ENCODE peak calls at places on chromosomes 7 and 10, in four cellular contexts. One of them, this sample, is unnamed.

GRCh38 chr10:104424719-104425118 is 71.1 kb downstream of the CFAP58 start:
- DNase-seq in BE2C: no peak
- DNase-seq in fibroblast of lung: peak; percentile 13
- DNase-seq in colonic mucosa: no peak
- DNase-seq in this sample: no peak

GRCh38 chr7:99267530-99268360 is 4.9 kb upstream of the MYH16 start:
- DNase-seq in BE2C: no peak
- DNase-seq in fibroblast of lung: peak; percentile 68
- DNase-seq in colonic mucosa: no peak
- DNase-seq in this sample: no peak

GRCh38 chr7:126700807-126701604 is 551.7 kb downstream of the GRM8 start:
- DNase-seq in BE2C: peak; percentile 93
- DNase-seq in fibroblast of lung: peak; percentile 89
- DNase-seq in colonic mucosa: no peak
- DNase-seq in this sample: peak; percentile 65

GRCh38 chr7:20395094-20395493 is 64.4 kb downstream of the ITGB8 start:
- DNase-seq in BE2C: no peak
- DNase-seq in fibroblast of lung: peak; percentile 63
- DNase-seq in colonic mucosa: no peak
- DNase-seq in this sample: no peak

GRCh38 chr7:30240401-30240800 is 44.0 kb upstream of the ZNRF2 start:
- DNase-seq in BE2C: no peak
- DNase-seq in fibroblast of lung: no peak
- DNase-seq in colonic mucosa: no peak
- DNase-seq in this sample: no peak

GRCh38 chr7:90749774-90750173 is 153.7 kb downstream of the CDK14 start:
- DNase-seq in BE2C: no peak
- DNase-seq in fibroblast of lung: peak; percentile 51
- DNase-seq in colonic mucosa: no peak
- DNase-seq in this sample: peak; percentile 10

GRCh38 chr10:71260622-71261325 is 48.4 kb downstream of the UNC5B start:
- DNase-seq in BE2C: peak; percentile 57
- DNase-seq in fibroblast of lung: peak; percentile 94
- DNase-seq in colonic mucosa: no peak
- DNase-seq in this sample: no peak

GRCh38 chr7:42002654-42003053 is 234.4 kb downstream of the GLI3 start:
- DNase-seq in BE2C: no peak
- DNase-seq in fibroblast of lung: peak; percentile 36
- DNase-seq in colonic mucosa: no peak
- DNase-seq in this sample: no peak

GRCh38 chr7:116691664-116692063 is 19.7 kb downstream of the MET start:
- DNase-seq in BE2C: no peak
- DNase-seq in fibroblast of lung: peak; percentile 49
- DNase-seq in colonic mucosa: no peak
- DNase-seq in this sample: no peak

GRCh38 chr7:90401989-90402388 is 1.3 kb upstream of the CLDN12 start:
- DNase-seq in BE2C: peak; percentile 74
- DNase-seq in fibroblast of lung: peak; percentile 47
- DNase-seq in colonic mucosa: peak; percentile 72
- DNase-seq in this sample: no peak

DNA sequence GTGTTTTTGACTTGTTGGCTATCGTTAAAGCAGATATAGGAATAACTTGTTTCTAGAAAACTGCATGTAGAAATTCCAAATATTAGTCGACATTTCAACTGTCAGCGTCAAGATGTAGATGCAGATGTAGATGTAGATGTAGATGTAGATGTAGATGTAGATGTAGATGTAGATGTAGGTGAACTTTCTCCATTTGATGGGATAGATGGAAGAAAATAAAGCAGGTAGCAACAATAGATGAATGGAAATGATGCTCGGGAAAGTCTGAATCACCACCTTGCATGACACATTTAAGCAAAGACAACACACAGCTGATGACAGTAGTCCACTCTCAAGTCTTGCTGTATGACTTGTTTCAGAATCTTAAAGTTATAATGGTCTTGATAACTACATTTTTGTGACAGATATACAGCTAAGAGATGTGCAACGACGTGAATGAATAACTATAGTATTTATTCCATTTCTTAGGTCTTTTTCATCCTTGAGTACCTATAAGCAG is 53.5 kb downstream of the SND1 start:
- DNase-seq in BE2C: no peak
- DNase-seq in fibroblast of lung: no peak
- DNase-seq in colonic mucosa: no peak
- DNase-seq in this sample: no peak
- H3K36me3 ChIP-seq in BE2C: peaks cover 57% of the 10 kb centered on the region
- H3K36me3 ChIP-seq in fibroblast of lung: peaks cover 14% of the 10 kb centered on the region
- H3K36me3 ChIP-seq in colonic mucosa: peaks cover 5% of the 10 kb centered on the region
- H3K36me3 ChIP-seq in this sample: peaks cover 83% of the 10 kb centered on the region

DNA sequence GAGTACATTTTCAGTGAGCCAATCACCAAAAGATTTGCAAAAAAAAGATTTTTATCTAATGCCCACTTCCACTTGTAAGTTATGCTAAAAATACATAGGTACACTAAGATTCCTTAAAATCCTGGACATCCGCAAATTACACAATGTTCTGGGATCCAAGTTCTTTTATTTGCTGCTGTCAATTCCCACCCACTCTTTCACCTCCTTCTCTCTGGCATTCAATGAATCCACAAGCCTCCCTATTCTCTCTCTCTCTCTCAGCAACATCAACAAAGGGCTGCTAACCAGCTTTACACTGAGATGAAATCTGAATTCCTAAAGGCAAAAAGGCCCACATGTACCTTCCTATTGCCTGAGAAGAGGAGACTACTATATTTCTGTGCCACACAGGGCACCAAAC is 99.9 kb downstream of the ARMH3 start:
- DNase-seq in BE2C: no peak
- DNase-seq in fibroblast of lung: no peak
- DNase-seq in colonic mucosa: no peak
- DNase-seq in this sample: no peak
- H3K4me3 ChIP-seq in BE2C: no peak overlapping the region
- H3K4me3 ChIP-seq in fibroblast of lung: no peak overlapping the region
- H3K4me3 ChIP-seq in colonic mucosa: no peak overlapping the region
- H3K4me3 ChIP-seq in this sample: no peak overlapping the region

DNA sequence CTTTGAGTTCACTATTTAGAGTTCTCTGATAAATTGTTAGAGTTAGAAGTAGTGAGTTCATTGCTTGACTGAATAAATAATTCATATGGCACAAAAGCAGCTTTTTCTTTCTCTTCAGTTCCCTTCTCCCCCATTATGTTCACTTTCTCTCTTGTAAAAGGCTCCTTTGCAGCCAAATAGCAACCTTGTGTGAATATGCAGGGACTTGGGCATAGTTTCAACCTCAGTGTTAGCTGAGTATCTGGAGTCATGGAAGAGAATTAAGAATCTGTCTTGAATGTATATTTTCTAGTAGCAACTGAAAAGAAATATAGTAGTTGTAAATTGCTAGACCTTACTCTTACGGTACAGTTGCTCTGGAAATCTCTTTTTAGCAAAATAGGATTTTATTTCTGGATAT is 31.9 kb downstream of the ZEB1 start:
- DNase-seq in BE2C: no peak
- DNase-seq in fibroblast of lung: no peak
- DNase-seq in colonic mucosa: no peak
- DNase-seq in this sample: no peak
- H3K36me3 ChIP-seq in BE2C: no peaks in the 10 kb centered on the region
- H3K36me3 ChIP-seq in fibroblast of lung: no peaks in the 10 kb centered on the region
- H3K36me3 ChIP-seq in colonic mucosa: no peaks in the 10 kb centered on the region
- H3K36me3 ChIP-seq in this sample: no peaks in the 10 kb centered on the region

GRCh38 chr7:2259480-2259879 is 17.5 kb downstream of the NUDT1 start:
- DNase-seq in BE2C: no peak
- DNase-seq in fibroblast of lung: no peak
- DNase-seq in colonic mucosa: no peak
- DNase-seq in this sample: no peak
- H3K4me3 ChIP-seq in BE2C: no peak overlapping the region
- H3K4me3 ChIP-seq in fibroblast of lung: no peak overlapping the region
- H3K4me3 ChIP-seq in colonic mucosa: no peak overlapping the region
- H3K4me3 ChIP-seq in this sample: no peak overlapping the region

This sample was measured in WERI-Rb-1.